ENCODE peak calls at places on chromosomes 4 and X, in seven cellular contexts. M is posterior cingulate gyrus, R is D341Med, C is sciatic nerve, S is left ventricle myocardium superior, I is cardiac muscle cell, F is SJSA1. W is an unnamed sample.

GRCh38 chr4:141339966-141340365 is 119.3 kb downstream of the ZNF330 start:
- DNase-seq in M (no peak), R (no peak), C (no peak), S (no peak), I (no peak), F (peak), W (no peak)

GRCh38 chrX:153319295-153319694 is 2.3 kb downstream of the PNMA6F start:
- DNase-seq in M (no peak), R (no peak), C (no peak), S (no peak), I (no peak), F (no peak), W (no peak)

GRCh38 chr4:17562157-17562556 is 14.8 kb upstream of the LAP3 start:
- DNase-seq in M (no peak), R (peak), C (no peak), S (no peak), I (no peak), F (no peak), W (no peak)

GRCh38 chr4:161188578-161188977 is 975.2 kb downstream of the FSTL5 start:
- DNase-seq in M (no peak), R (no peak), C (no peak), S (no peak), I (no peak), F (no peak), W (no peak)

GRCh38 chr4:38957947-38958346 is 74.3 kb downstream of the TMEM156 start:
- DNase-seq in M (no peak), R (no peak), C (no peak), S (no peak), I (no peak), F (no peak), W (no peak)

GRCh38 chr4:140296335-140296753 is 77.1 kb upstream of the SCOC start:
- DNase-seq in M (no peak), R (no peak), C (peak), S (peak), I (peak), F (peak), W (peak)

GRCh38 chrX:22542641-22543040 is 269.9 kb downstream of the CBLL2 start:
- DNase-seq in M (no peak), R (no peak), C (no peak), S (no peak), I (no peak), F (no peak), W (no peak)

GRCh38 chrX:85573801-85574200 is 194.3 kb upstream of the POF1B start:
- DNase-seq in M (no peak), R (no peak), C (no peak), S (no peak), I (no peak), F (no peak), W (no peak)

GRCh38 chr4:176841730-176842129 is 49.0 kb upstream of the VEGFC start:
- DNase-seq in M (no peak), R (no peak), C (no peak), S (no peak), I (peak), F (peak), W (no peak)

GRCh38 chrX:153836921-153837320 is 6.6 kb upstream of the PDZD4 start:
- DNase-seq in M (no peak), R (no peak), C (no peak), S (no peak), I (no peak), F (no peak), W (no peak)

GRCh38 chrX:124433186-124433585 is 86.8 kb downstream of the SH2D1A start:
- DNase-seq in M (no peak), R (no peak), C (no peak), S (no peak), I (no peak), F (no peak), W (no peak)

GRCh38 chr4:104571341-104571740 is 76.6 kb upstream of the CXXC4 start:
- DNase-seq in M (no peak), R (no peak), C (no peak), S (no peak), I (no peak), F (peak), W (no peak)

GRCh38 chr4:127936974-127937373 is 28.0 kb downstream of the MFSD8 start:
- DNase-seq in M (no peak), R (no peak), C (no peak), S (no peak), I (peak), F (peak), W (no peak)

GRCh38 chr4:156547439-156547838 is 424.2 kb downstream of the PDGFC start:
- DNase-seq in M (no peak), R (no peak), C (no peak), S (no peak), I (peak), F (peak), W (no peak)

GRCh38 chr4:69738872-69739271 is 21.5 kb downstream of the SULT1B1 start:
- DNase-seq in M (no peak), R (no peak), C (no peak), S (no peak), I (no peak), F (no peak), W (no peak)

GRCh38 chr4:140281828-140282227 is 91.6 kb upstream of the SCOC start:
- DNase-seq in M (no peak), R (no peak), C (no peak), S (no peak), I (peak), F (no peak), W (no peak)

GRCh38 chr4:42359686-42360085 is 37.6 kb upstream of the SHISA3 start:
- DNase-seq in M (no peak), R (no peak), C (no peak), S (no peak), I (peak), F (no peak), W (no peak)

GRCh38 chr4:99071159-99071558 is 17.4 kb downstream of the ADH5 start:
- DNase-seq in M (no peak), R (no peak), C (no peak), S (no peak), I (no peak), F (no peak), W (no peak)

GRCh38 chrX:103531002-103531401 is 11.7 kb upstream of the RAB40A start:
- DNase-seq in M (no peak), R (no peak), C (no peak), S (no peak), I (peak), F (peak), W (no peak)

GRCh38 chr4:37928896-37929537 is 31.2 kb upstream of the PTTG2 start:
- DNase-seq in M (no peak), R (no peak), C (no peak), S (no peak), I (peak), F (peak), W (no peak)

GRCh38 chr4:2251795-2252529 is 9.9 kb downstream of the MXD4 start:
- DNase-seq in M (peak), R (peak), C (no peak), S (no peak), I (no peak), F (no peak), W (peak)

W was measured in mesothelial cell of epicardium.